ENCODE peak calls at places on chromosomes 11 and 22, in four cellular contexts. One of them, this sample, is unnamed.

GRCh38 chr11:60265373-60266214 is 14.9 kb upstream of the MS4A4A start:
- DNase-seq in HepG2: peak; percentile 8
- DNase-seq in SK-N-SH: peak; percentile 22
- DNase-seq in H1: no peak
- DNase-seq in this sample: peak; percentile 44

GRCh38 chr11:108115495-108116140 is 5.7 kb upstream of the ACAT1 start:
- DNase-seq in SK-N-SH: no peak
- DNase-seq in H1: peak; percentile 45
- DNase-seq in HepG2: no peak
- DNase-seq in this sample: no peak

GRCh38 chr11:64448599-64449380 is 89.8 kb downstream of the RPS6KA4 start:
- DNase-seq in SK-N-SH: peak; percentile 94
- DNase-seq in HepG2: peak; percentile 53
- DNase-seq in H1: peak; percentile 94
- DNase-seq in this sample: no peak

GRCh38 chr22:48923165-48923875 is 904.4 kb downstream of the BRD1 start:
- DNase-seq in HepG2: no peak
- DNase-seq in H1: peak; percentile 24
- DNase-seq in SK-N-SH: no peak
- DNase-seq in this sample: no peak

GRCh38 chr22:19892249-19892879 is 37.7 kb upstream of the GNB1L start:
- DNase-seq in HepG2: peak; percentile 76
- DNase-seq in H1: no peak
- DNase-seq in SK-N-SH: peak; percentile 79
- DNase-seq in this sample: no peak

GRCh38 chr11:112269139-112269538 is 8.5 kb upstream of the PLET1 start:
- DNase-seq in HepG2: no peak
- DNase-seq in H1: no peak
- DNase-seq in SK-N-SH: no peak
- DNase-seq in this sample: no peak

GRCh38 chr11:1222491-1223345 is at the start of gene MUC5B:
- DNase-seq in HepG2: no peak
- DNase-seq in SK-N-SH: peak; percentile 47
- DNase-seq in H1: peak; percentile 43
- DNase-seq in this sample: no peak

GRCh38 chr11:96306933-96307747 is 35.9 kb downstream of the MAML2 start:
- DNase-seq in H1: no peak
- DNase-seq in HepG2: peak; percentile 81
- DNase-seq in SK-N-SH: peak; percentile 30
- DNase-seq in this sample: no peak

GRCh38 chr11:60868682-60869450 is 1.5 kb downstream of the ZP1 start:
- DNase-seq in HepG2: no peak
- DNase-seq in H1: no peak
- DNase-seq in SK-N-SH: no peak
- DNase-seq in this sample: no peak

GRCh38 chr22:33914699-33915098 is 5.6 kb downstream of the LARGE1 start:
- DNase-seq in H1: no peak
- DNase-seq in SK-N-SH: no peak
- DNase-seq in HepG2: no peak
- DNase-seq in this sample: no peak

GRCh38 chr22:43236401-43237166 is 49.6 kb upstream of the TTLL12 start:
- DNase-seq in H1: no peak
- DNase-seq in SK-N-SH: no peak
- DNase-seq in HepG2: no peak
- DNase-seq in this sample: no peak

GRCh38 chr11:33734441-33735165 is 1.6 kb downstream of the CD59 start:
- DNase-seq in HepG2: no peak
- DNase-seq in SK-N-SH: no peak
- DNase-seq in H1: no peak
- DNase-seq in this sample: no peak

GRCh38 chr22:32987081-32987631 is 71.0 kb downstream of the SYN3 start:
- DNase-seq in SK-N-SH: no peak
- DNase-seq in H1: peak; percentile 51
- DNase-seq in HepG2: no peak
- DNase-seq in this sample: no peak

GRCh38 chr11:74154621-74155281 is 16.1 kb downstream of the C2CD3 start:
- DNase-seq in HepG2: no peak
- DNase-seq in SK-N-SH: no peak
- DNase-seq in H1: no peak
- DNase-seq in this sample: no peak

GRCh38 chr22:24803064-24803542 is 2.9 kb upstream of the SGSM1 start:
- DNase-seq in HepG2: peak; percentile 46
- DNase-seq in H1: peak; percentile 97
- DNase-seq in SK-N-SH: peak; percentile 78
- DNase-seq in this sample: no peak

GRCh38 chr11:74312321-74312720 is 881 bp upstream of the P4HA3 start:
- DNase-seq in SK-N-SH: no peak
- DNase-seq in H1: no peak
- DNase-seq in HepG2: no peak
- DNase-seq in this sample: no peak

GRCh38 chr11:61295596-61295926 is 445 bp upstream of the VWCE start:
- DNase-seq in SK-N-SH: no peak
- DNase-seq in H1: no peak
- DNase-seq in HepG2: no peak
- DNase-seq in this sample: no peak

GRCh38 chr22:27154717-27155116 is 497.3 kb downstream of the MIAT start:
- DNase-seq in HepG2: no peak
- DNase-seq in SK-N-SH: no peak
- DNase-seq in H1: no peak
- DNase-seq in this sample: no peak

GRCh38 chr11:3835100-3835485 is 5.7 kb downstream of the RHOG start:
- DNase-seq in SK-N-SH: no peak
- DNase-seq in HepG2: no peak
- DNase-seq in H1: no peak
- DNase-seq in this sample: no peak

GRCh38 chr11:57230797-57231538 is 6.1 kb downstream of the APLNR start:
- DNase-seq in SK-N-SH: no peak
- DNase-seq in H1: no peak
- DNase-seq in HepG2: no peak
- DNase-seq in this sample: no peak

DNA sequence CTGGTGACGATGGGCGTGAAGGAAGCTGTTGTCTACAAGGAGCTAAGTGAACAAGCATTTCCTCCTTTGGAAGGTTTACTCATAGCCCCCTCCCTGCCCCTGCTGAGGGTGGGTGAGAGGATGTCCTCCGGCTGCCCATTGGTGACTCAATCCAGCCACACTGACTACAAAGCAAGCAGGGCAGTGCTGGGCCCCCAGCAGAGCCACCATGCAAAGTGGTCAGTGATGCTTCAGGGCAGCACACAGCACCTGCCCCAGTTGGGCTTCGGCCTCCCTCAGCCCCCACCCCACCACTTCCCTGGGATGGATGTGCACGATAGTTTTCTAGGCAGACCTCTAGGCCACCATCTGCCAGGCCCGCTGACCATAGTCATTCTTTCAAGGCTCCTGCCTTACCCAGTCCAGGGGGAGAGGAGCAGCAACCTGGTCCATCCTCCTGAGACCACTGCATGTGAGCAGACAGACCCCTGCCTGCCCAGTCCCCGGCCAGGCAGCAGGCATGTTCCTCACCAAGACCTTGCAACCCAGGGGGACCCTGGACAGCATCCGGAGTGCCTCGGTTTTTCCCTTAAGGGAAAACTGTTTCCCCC is 125.1 kb downstream of the BCR start:
- DNase-seq in SK-N-SH: peak; percentile 48
- DNase-seq in HepG2: no peak
- DNase-seq in H1: no peak
- DNase-seq in this sample: no peak
- TF ChIP-seq TCF12 in SK-N-SH: peak; percentile 13
- TF ChIP-seq TCF12 in HepG2: no peak
- TF ChIP-seq TCF12 in H1: no peak
- TF ChIP-seq TCF12 in this sample: no peak

DNA sequence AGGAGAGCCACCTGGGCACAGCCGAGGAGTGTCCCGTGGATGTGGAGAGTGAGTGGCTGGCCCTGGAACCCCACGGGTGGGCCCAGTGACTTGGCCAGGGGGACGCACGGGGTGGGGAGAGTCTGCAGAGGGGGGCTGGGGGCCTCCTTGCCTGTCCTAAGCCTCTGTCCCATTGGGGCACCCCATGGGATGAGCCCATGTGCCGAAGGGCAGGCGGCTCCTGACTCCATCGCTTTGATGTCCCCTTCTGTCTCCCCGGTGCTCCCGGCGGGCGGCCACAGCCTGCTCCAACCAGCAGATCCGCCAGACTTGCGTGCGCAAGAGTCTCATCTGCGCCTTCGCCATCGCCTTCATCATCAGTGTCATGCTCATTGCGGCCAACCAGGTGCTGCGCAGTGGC is 9.4 kb downstream of the CABP7 start:
- DNase-seq in H1: no peak
- DNase-seq in HepG2: no peak
- DNase-seq in SK-N-SH: no peak
- DNase-seq in this sample: no peak
- TF ChIP-seq MAX in H1: no peak
- TF ChIP-seq MAX in HepG2: no peak
- TF ChIP-seq MAX in SK-N-SH: no peak
- TF ChIP-seq MAX in this sample: no peak

GRCh38 chr11:68213555-68214172 is 568 bp upstream of the KMT5B start:
- DNase-seq in SK-N-SH: peak; percentile 94
- DNase-seq in HepG2: peak; percentile 76
- DNase-seq in H1: peak; percentile 93
- DNase-seq in this sample: no peak

GRCh38 chr11:68212421-68213134 is 518 bp downstream of the KMT5B start:
- DNase-seq in HepG2: peak; percentile 65
- DNase-seq in SK-N-SH: peak; percentile 93
- DNase-seq in H1: peak; percentile 68
- DNase-seq in this sample: no peak

GRCh38 chr11:68211546-68211945 is 1.6 kb downstream of the KMT5B start:
- DNase-seq in HepG2: no peak
- DNase-seq in SK-N-SH: no peak
- DNase-seq in H1: no peak
- DNase-seq in this sample: no peak

GRCh38 chr11:68214173-68215086 is 1.3 kb upstream of the KMT5B start:
- DNase-seq in HepG2: no peak
- DNase-seq in SK-N-SH: peak; percentile 44
- DNase-seq in H1: peak; percentile 74
- DNase-seq in this sample: no peak

GRCh38 chr11:68213135-68213515 is at the start of gene KMT5B:
- DNase-seq in SK-N-SH: peak; percentile 78
- DNase-seq in HepG2: no peak
- DNase-seq in H1: peak; percentile 83
- DNase-seq in this sample: no peak
- TF ChIP-seq TCF12 in SK-N-SH: no peak
- TF ChIP-seq TCF12 in HepG2: no peak
- TF ChIP-seq TCF12 in H1: no peak
- TF ChIP-seq TCF12 in this sample: no peak

GRCh38 chr11:119422505-119423416 is at the start of gene THY1:
- DNase-seq in HepG2: no peak
- DNase-seq in H1: peak; percentile 83
- DNase-seq in SK-N-SH: peak; percentile 96
- DNase-seq in this sample: no peak
- TF ChIP-seq MAX in HepG2: no peak
- TF ChIP-seq MAX in H1: no peak
- TF ChIP-seq MAX in SK-N-SH: peak; percentile 14
- TF ChIP-seq MAX in this sample: no peak

DNA sequence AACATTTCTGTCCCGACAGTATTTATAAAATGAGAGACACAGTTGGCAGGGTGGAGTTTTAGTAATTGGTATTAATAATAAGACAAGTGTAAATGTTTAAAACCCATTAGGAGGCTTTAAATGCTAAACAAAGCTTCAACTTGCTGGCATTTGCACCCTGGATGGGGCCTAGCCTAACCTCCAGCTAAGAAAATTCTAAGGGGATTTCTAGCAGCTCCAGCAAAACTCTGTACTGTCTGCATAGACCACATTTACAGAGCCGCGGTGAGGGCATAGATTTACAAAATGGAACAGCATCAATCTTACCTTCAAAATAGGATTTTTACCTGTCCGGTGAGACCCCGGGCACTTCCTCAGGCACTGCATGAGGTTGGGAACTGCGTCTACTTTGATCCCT is 113.9 kb upstream of the ANO1 start:
- DNase-seq in H1: no peak
- DNase-seq in HepG2: no peak
- DNase-seq in SK-N-SH: no peak
- DNase-seq in this sample: no peak
- TF ChIP-seq TCF12 in H1: no peak
- TF ChIP-seq TCF12 in HepG2: no peak
- TF ChIP-seq TCF12 in SK-N-SH: no peak
- TF ChIP-seq TCF12 in this sample: no peak